ENCODE peak calls at places on chromosomes 13 and 19, in four cellular contexts. Z is HepG2, E is K562, A is GM12878. J is an unnamed sample.

GRCh38 chr13:107231941-107232340 is 664.0 kb upstream of the ARGLU1 start:
- DNase-seq in Z (no peak), E (no peak), A (no peak), J (no peak)

GRCh38 chr19:41531438-41532311 is 44.3 kb upstream of the CEACAM21 start:
- DNase-seq in Z (no peak), E (peak), A (no peak), J (peak)

GRCh38 chr19:32692727-32693061 is 1.1 kb downstream of the NUDT19 start:
- DNase-seq in Z (no peak), E (peak), A (no peak), J (no peak)

GRCh38 chr19:39543477-39543857 is 3.5 kb upstream of the EID2 start:
- DNase-seq in Z (no peak), E (no peak), A (no peak), J (no peak)

GRCh38 chr13:112346173-112346898 is 29.8 kb upstream of the SPACA7 start:
- DNase-seq in Z (no peak), E (peak), A (no peak), J (no peak)

GRCh38 chr13:114111577-114111976 is 20.8 kb downstream of the RASA3 start:
- DNase-seq in Z (no peak), E (no peak), A (no peak), J (no peak)

GRCh38 chr13:42893346-42893745 is 98.7 kb downstream of the EPSTI1 start:
- DNase-seq in Z (no peak), E (no peak), A (no peak), J (no peak)

GRCh38 chr13:113857531-113858195 is 6.2 kb downstream of the GAS6 start:
- DNase-seq in Z (no peak), E (no peak), A (no peak), J (no peak)

GRCh38 chr13:78022164-78022877 is 103.7 kb upstream of the EDNRB start:
- DNase-seq in Z (no peak), E (no peak), A (peak), J (no peak)

GRCh38 chr19:5093297-5093858 is 124.5 kb downstream of the KDM4B start:
- DNase-seq in Z (no peak), E (peak), A (no peak), J (no peak)

GRCh38 chr13:49791214-49791752 is 1.2 kb downstream of the KPNA3 start:
- DNase-seq in Z (peak), E (peak), A (peak), J (peak)

GRCh38 chr19:19545707-19546106 is 7.6 kb downstream of the CILP2 start:
- DNase-seq in Z (no peak), E (no peak), A (no peak), J (no peak)

GRCh38 chr19:18231775-18232174 is 5.5 kb upstream of the PDE4C start:
- DNase-seq in Z (no peak), E (peak), A (no peak), J (no peak)

DNA sequence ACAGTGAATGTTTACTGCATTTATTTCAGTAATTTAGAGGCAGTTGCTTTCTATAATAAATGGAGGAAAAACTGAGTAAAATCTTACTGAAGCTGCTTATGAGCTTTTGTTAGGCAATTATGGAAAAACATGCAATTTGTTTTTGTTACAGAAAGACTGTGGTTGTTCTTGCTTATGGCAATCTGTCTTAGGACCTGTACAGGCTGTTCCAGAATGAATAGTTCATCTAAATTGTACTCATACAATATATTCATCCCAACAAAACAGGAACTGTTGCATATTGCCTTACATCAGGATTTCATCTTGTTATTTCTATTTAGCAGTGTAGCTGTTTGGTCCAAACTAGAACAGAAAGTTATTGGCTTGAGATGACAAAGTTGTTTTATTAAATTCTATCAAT is 199.2 kb downstream of the NALCN start:
- DNase-seq in Z (no peak), E (no peak), A (no peak), J (no peak)
- TF ChIP-seq POLR2AphosphoS2 in Z (no peak), E (no peak), A (no peak), J (no peak)

DNA sequence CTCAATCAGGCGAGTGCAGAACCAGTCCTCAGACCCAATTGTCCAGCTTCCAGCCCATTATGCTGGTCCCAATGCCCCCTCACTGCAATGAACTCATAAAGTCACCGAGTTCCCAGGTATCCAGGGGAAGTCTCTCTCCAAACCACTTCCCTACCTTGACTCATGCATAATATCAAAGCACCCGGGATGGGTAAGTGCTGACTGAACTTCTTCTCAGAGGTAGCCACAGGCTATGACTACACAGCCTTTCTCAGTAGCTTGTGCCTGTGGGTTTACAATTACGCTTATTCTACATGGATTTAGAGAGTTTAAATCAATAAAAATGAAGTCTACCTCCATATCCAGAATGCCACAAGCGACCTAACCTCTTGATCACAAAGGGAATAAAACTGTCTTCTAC is 1.7 kb upstream of the C13orf42 start:
- DNase-seq in Z (no peak), E (no peak), A (no peak), J (no peak)
- TF ChIP-seq ESRRA in Z (no peak), E (no peak), A (no peak), J (no peak)

GRCh38 chr13:28117689-28118377 is 17.5 kb upstream of the FLT3 start:
- DNase-seq in Z (no peak), E (peak), A (no peak), J (no peak)

GRCh38 chr13:28121224-28121623 is 17.1 kb upstream of the PAN3 start:
- DNase-seq in Z (no peak), E (no peak), A (no peak), J (no peak)

GRCh38 chr13:28120317-28120716 is 18.0 kb upstream of the PAN3 start:
- DNase-seq in Z (no peak), E (no peak), A (no peak), J (no peak)

GRCh38 chr13:28116736-28117135 is 16.4 kb upstream of the FLT3 start:
- DNase-seq in Z (no peak), E (no peak), A (no peak), J (no peak)
- H3K27ac ChIP-seq in Z (no peak), E (no peak), A (no peak), J (no peak)

GRCh38 chr19:629961-630714 is 3.2 kb downstream of the POLRMT start:
- DNase-seq in Z (no peak), E (no peak), A (no peak), J (no peak)
- TF ChIP-seq POLR2AphosphoS2 in Z (no peak), E (no peak), A (no peak), J (no peak)

GRCh38 chr13:100563779-100564178 is 24.8 kb downstream of the GGACT start:
- DNase-seq in Z (no peak), E (no peak), A (no peak), J (no peak)
- TF ChIP-seq ESRRA in Z (no peak), E (no peak), A (no peak), J (no peak)

GRCh38 chr13:59363950-59364349 is 799.8 kb downstream of the DIAPH3 start:
- DNase-seq in Z (no peak), E (no peak), A (no peak), J (no peak)

GRCh38 chr13:59358014-59358413 is 805.7 kb downstream of the DIAPH3 start:
- DNase-seq in Z (no peak), E (no peak), A (no peak), J (no peak)

GRCh38 chr13:59356607-59357006 is 807.1 kb downstream of the DIAPH3 start:
- DNase-seq in Z (no peak), E (peak), A (no peak), J (no peak)

GRCh38 chr13:59360916-59361315 is 802.8 kb downstream of the DIAPH3 start:
- DNase-seq in Z (no peak), E (no peak), A (no peak), J (no peak)

GRCh38 chr13:59360108-59360507 is 803.6 kb downstream of the DIAPH3 start:
- DNase-seq in Z (no peak), E (no peak), A (no peak), J (no peak)
- H3K27ac ChIP-seq in Z (no peak), E (no peak), A (no peak), J (no peak)

DNA sequence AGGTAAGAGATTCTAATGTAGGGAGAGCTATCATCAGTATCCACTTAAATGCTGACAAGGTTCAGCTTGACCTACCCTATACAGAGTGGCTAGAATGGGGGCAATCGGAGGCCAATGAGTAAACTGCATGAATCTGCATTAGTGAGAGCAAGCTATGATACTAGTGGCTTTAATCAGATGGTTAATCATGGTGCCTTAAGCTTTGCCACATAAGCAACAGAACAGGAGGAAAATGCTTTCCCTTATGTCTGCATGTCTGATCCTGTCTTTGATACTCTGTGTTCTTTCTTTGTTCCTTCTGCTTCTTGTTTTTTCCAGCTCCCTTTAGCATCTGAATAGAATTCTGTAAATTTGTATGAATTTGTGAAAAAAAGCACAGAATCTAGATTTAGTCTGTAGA is 91.1 kb downstream of the WDFY2 start:
- DNase-seq in Z (no peak), E (no peak), A (no peak), J (no peak)
- TF ChIP-seq POLR2AphosphoS2 in Z (no peak), E (no peak), A (no peak), J (no peak)

GRCh38 chr13:45222919-45223318 is 22.1 kb upstream of the KCTD4 start:
- DNase-seq in Z (no peak), E (no peak), A (no peak), J (no peak)
- TF ChIP-seq ESRRA in Z (no peak), E (no peak), A (no peak), J (no peak)

GRCh38 chr19:46840157-46840942 is 10.3 kb downstream of the AP2S1 start:
- DNase-seq in Z (peak), E (peak), A (no peak), J (no peak)
- H3K27ac ChIP-seq in Z (no peak), E (no peak), A (no peak), J (peak)

J was measured in A549.